ENCODE peak calls at places on chromosomes 4 and X, in four cellular contexts. I is stomach, T is suprapubic skin, J is tibial nerve. N is an unnamed sample.

GRCh38 chrX:111338095-111338698 is 67.9 kb upstream of the CAPN6 start:
- DNase-seq in I (no peak), T (no peak), J (no peak), N (no peak)

GRCh38 chrX:123648028-123648810 is 84.6 kb downstream of the THOC2 start:
- DNase-seq in I (peak; percentile 61), T (no peak), J (no peak), N (peak; percentile 42)

GRCh38 chr4:168589154-168589553 is 92.3 kb downstream of the PALLD start:
- DNase-seq in I (no peak), T (no peak), J (no peak), N (no peak)

GRCh38 chr4:608236-608635 is 17.1 kb upstream of the PDE6B start:
- DNase-seq in I (peak; percentile 7), T (no peak), J (no peak), N (no peak)

GRCh38 chrX:111671668-111672067 is 9.3 kb upstream of the ALG13 start:
- DNase-seq in I (no peak), T (no peak), J (no peak), N (no peak)

GRCh38 chrX:43718081-43718480 is 62.0 kb downstream of the MAOA start:
- DNase-seq in I (no peak), T (no peak), J (no peak), N (no peak)

GRCh38 chr4:136078971-136079370 is 1453.3 kb downstream of the PCDH18 start:
- DNase-seq in I (no peak), T (no peak), J (no peak), N (no peak)

GRCh38 chr4:169208516-169208915 is 62.2 kb downstream of the SH3RF1 start:
- DNase-seq in I (no peak), T (no peak), J (no peak), N (no peak)

GRCh38 chrX:77422886-77423648 is 24.1 kb upstream of the FGF16 start:
- DNase-seq in I (no peak), T (no peak), J (no peak), N (no peak)

GRCh38 chr4:105122334-105122733 is 24.3 kb upstream of the TET2 start:
- DNase-seq in I (no peak), T (no peak), J (no peak), N (no peak)

GRCh38 chrX:40096395-40097091 is 1.2 kb downstream of the BCOR start:
- DNase-seq in I (no peak), T (no peak), J (no peak), N (peak; percentile 61)

GRCh38 chr4:4226606-4227438 is at the start of gene OTOP1:
- DNase-seq in I (no peak), T (no peak), J (no peak), N (no peak)

GRCh38 chr4:949656-950055 is 17.4 kb downstream of the TMEM175 start:
- DNase-seq in I (no peak), T (no peak), J (no peak), N (no peak)

GRCh38 chrX:39688576-39689373 is 409.0 kb downstream of the BCOR start:
- DNase-seq in I (peak; percentile 75), T (no peak), J (peak; percentile 30), N (peak; percentile 68)

GRCh38 chrX:85851418-85851817 is 195.9 kb downstream of the CHM start:
- DNase-seq in I (peak; percentile 28), T (no peak), J (no peak), N (peak; percentile 26)

GRCh38 chrX:3268804-3269203 is 77.6 kb downstream of the MXRA5 start:
- DNase-seq in I (no peak), T (no peak), J (no peak), N (no peak)

GRCh38 chrX:134688181-134688580 is 29.9 kb upstream of the PLAC1 start:
- DNase-seq in I (no peak), T (no peak), J (no peak), N (no peak)

GRCh38 chr4:1164040-1164439 is 8.3 kb downstream of the SPON2 start:
- DNase-seq in I (no peak), T (no peak), J (no peak), N (no peak)

GRCh38 chr4:52001616-52002015 is 18.5 kb downstream of the LRRC66 start:
- DNase-seq in I (no peak), T (no peak), J (no peak), N (no peak)

GRCh38 chr4:2537011-2537830 is 774 bp downstream of the FAM193A start:
- DNase-seq in I (peak; percentile 56), T (no peak), J (no peak), N (peak; percentile 50)

GRCh38 chr4:188781655-188782054 is 642.4 kb downstream of the TRIML1 start:
- DNase-seq in I (peak; percentile 31), T (no peak), J (no peak), N (no peak)

GRCh38 chr4:88075336-88075735 is 67.9 kb downstream of the PKD2 start:
- DNase-seq in I (no peak), T (no peak), J (no peak), N (no peak)

GRCh38 chr4:19327364-19327763 is 924.3 kb upstream of the SLIT2 start:
- DNase-seq in I (no peak), T (no peak), J (no peak), N (no peak)

GRCh38 chr4:176879370-176880116 is 86.8 kb upstream of the VEGFC start:
- DNase-seq in I (no peak), T (no peak), J (no peak), N (no peak)

GRCh38 chr4:117137143-117137542 is 51.8 kb upstream of the TRAM1L1 start:
- DNase-seq in I (no peak), T (no peak), J (no peak), N (no peak)

DNA sequence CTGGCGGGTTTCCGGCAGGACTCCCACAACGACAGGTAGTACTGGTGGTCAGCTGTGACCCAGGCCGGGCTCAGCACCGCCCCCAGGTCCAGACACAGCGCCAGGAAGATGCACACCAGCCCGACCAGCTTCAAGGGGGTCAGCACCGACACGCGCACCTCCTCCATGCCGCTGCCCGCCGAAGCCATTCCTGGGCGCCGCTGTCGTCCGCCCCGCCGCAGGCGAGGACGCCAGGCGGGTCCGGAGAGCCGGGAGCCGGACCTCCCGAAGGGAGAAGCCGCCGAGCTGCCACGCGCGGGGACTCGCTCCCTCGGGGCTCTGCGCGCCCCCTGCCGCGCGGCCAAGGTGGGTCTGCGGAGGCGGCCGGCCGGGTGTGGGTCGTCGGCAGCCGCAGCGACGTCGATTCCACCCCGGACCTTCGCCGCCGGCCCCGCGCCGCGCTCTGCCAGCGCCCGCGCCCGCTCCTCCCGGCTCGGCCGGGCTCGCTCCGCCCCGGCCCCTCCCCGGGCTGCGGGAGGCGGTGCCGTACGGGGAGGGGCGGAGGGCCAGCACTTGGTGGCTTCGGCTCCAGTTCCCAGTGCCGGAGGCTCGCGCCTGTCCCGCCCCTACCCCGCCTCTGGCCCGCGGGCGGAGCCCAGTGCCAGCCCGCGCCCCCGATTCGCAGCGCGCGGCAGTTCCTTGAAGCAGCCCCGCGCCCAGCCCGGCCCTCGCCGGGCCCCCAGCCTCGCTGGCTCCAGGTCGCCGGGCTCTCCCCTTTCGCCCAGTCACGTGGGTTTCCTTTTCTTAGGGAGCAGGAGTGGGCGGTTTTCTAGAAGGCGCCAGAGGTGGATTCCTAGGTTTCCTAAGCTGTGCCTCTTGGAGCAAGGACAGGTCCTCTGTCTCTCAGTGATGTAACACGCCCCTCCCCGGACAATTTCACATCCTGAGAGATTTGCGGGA is at the start of gene TMEM47:
- DNase-seq in I (peak; percentile 71), T (peak; percentile 69), J (peak; percentile 30), N (peak; percentile 71)
- TF ChIP-seq POLR2A in I (no peak), T (peak; percentile 25), J (peak; percentile 50), N (no peak)

DNA sequence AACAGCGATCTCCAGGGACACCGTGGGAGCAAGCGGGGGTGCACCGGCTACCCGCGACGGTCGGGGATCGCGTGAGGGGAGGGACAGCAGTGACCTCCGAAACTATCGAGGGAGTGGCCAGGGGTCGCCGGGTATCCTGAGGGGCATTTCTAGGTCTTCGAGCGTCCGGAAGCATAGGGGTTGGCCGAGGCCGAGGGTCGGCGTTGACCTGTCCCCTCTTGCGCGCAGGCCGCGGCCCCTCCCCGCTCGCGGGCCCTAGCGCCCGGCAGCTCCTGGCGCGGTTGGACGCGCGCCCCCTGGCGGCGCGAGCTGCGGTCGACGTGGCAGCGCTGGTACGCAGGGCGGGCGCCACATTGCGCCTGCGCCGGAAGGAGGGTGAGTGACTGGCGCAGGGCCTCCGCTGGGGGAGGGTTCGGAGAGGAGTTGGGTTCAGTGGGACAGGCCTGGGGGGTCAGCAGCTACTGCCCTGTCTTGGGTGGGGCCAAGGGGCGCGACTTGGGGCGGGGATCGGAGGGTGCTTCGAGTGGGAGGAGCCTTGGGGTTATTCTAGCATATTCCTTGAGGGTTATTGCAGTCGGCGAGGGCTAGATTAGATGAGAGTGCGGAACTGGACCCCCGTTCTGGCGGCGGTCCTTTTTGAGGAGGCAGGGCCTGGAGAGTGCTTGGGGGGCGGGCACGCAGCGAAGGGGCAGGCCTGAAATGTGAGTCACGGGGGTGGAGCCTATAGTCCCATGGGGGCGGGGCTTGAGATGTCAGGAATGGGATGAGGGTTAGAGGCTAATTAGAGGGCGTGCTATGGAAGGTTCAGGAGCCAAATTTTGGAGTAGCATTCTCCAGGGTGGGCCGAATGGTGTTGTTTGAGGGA is 1.2 kb downstream of the MAGIX start:
- DNase-seq in I (peak; percentile 86), T (peak; percentile 91), J (peak; percentile 83), N (peak; percentile 88)
- TF ChIP-seq POLR2A in I (no peak), T (no peak), J (peak; percentile 52), N (no peak)

DNA sequence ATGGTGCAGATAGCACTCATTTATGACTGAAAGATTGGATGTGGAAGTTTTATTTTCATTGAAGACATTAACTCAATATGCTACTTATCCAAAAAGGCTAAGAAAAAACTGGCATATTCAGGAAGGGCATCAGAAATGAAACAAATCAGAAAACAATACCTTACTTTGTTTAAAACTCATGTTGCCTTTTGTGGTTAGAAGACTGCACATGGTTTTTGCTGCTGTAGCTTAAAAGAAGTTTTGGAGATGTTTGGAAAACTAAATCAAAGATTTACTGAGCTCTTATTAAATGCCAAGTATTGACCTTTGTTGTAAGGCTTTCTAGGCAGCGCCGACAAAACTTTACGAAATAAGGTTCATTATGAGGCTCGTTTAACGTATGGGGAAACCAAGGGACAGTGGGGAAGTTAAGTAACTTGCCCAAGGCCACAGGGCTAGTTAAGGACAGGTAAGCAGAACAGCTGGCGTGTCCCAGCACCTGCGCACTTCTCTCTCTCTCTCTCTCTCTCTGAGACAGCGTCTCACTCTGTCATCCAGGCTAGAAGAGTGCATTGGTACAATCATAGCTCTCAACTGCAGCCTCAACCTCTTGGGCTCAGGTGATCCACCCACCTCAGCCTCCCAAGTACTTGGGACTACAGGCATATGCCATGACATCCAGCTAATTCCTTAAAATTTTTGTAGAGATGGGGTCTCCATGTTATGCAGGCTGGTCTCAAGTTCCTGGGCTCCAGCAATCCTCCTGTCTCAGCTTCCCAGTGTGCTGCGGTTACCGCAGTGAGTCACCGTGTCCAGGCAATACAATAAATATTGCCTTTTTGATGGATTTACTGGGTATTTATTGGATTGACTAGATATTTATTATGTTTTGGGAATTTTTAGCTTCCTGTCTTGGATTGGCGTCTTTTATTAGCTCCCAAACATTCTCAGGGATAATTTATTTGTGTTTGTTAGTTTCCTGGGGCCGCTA is 16.1 kb downstream of the LRP2BP start:
- DNase-seq in I (no peak), T (no peak), J (no peak), N (no peak)
- TF ChIP-seq POLR2A in I (no peak), T (no peak), J (no peak), N (no peak)

DNA sequence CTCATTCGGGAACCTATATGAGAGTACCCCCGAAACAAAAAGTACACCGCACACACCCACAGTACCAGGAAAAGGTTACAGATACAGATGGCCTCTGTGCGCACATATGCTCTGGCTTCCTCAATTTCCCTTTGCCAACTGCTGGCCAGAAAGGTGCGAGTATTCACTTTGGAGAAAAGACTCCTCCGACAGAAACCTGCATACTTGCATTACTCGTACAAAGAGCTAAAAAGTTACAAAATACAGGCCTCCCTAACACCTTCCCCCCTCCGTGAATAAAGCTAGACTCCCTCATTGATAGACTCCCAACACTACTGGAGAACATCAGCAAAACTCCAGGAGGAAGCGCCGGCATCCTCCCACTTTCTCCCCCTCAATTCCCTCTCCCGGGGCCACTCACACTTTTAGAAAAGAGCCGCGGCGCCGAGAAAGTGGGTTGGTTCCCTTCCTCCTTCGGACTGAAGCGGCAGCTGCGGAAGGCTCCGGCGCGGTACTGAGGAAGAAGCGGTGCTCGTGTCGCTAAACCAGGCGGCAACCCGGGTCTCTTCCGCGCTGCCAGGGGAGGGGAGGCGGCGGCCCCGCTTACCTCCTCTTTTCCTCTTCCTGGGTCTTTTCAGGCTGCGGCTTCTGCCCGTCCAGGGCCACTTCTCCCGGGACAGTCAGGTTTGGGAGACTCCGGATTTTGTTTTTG is 1.2 kb downstream of the FBXW7 start:
- DNase-seq in I (peak; percentile 54), T (peak; percentile 86), J (no peak), N (peak; percentile 61)
- TF ChIP-seq POLR2A in I (no peak), T (no peak), J (no peak), N (peak; percentile 52)